ENCODE peak calls at places on chromosome 16, in four cellular contexts. One of them, this sample, is unnamed.
A peak's percentile ranks its signal among the peaks of the same experiment; 100 is the strongest.

GRCh38 chr16:8577678-8578304 is 12.5 kb downstream of the TMEM114 start:
- DNase-seq in tibial artery: no peak
- DNase-seq in prostate gland: no peak
- DNase-seq in IMR-90: no peak
- DNase-seq in this sample: no peak

GRCh38 chr16:4093495-4094137 is 22.6 kb downstream of the ADCY9 start:
- DNase-seq in tibial artery: peak; percentile 60
- DNase-seq in prostate gland: no peak
- DNase-seq in IMR-90: peak; percentile 39
- DNase-seq in this sample: peak; percentile 52

GRCh38 chr16:17885659-17886200 is 415.0 kb upstream of the XYLT1 start:
- DNase-seq in tibial artery: no peak
- DNase-seq in prostate gland: no peak
- DNase-seq in IMR-90: no peak
- DNase-seq in this sample: no peak

GRCh38 chr16:20352615-20353014 is at the start of gene UMOD:
- DNase-seq in tibial artery: no peak
- DNase-seq in prostate gland: no peak
- DNase-seq in IMR-90: no peak
- DNase-seq in this sample: no peak

GRCh38 chr16:66359012-66359411 is 7.5 kb upstream of the CDH5 start:
- DNase-seq in tibial artery: no peak
- DNase-seq in prostate gland: no peak
- DNase-seq in IMR-90: peak; percentile 19
- DNase-seq in this sample: peak; percentile 58

GRCh38 chr16:894136-894535 is 76.6 kb downstream of the LMF1 start:
- DNase-seq in tibial artery: no peak
- DNase-seq in prostate gland: no peak
- DNase-seq in IMR-90: no peak
- DNase-seq in this sample: no peak

GRCh38 chr16:28136751-28137434 is 73.4 kb upstream of the GSG1L start:
- DNase-seq in tibial artery: no peak
- DNase-seq in prostate gland: no peak
- DNase-seq in IMR-90: no peak
- DNase-seq in this sample: no peak

GRCh38 chr16:68147438-68147837 is 62.3 kb downstream of the NFATC3 start:
- DNase-seq in tibial artery: no peak
- DNase-seq in prostate gland: no peak
- DNase-seq in IMR-90: no peak
- DNase-seq in this sample: no peak

GRCh38 chr16:10929853-10930754 is 12.2 kb downstream of the DEXI start:
- DNase-seq in tibial artery: no peak
- DNase-seq in prostate gland: no peak
- DNase-seq in IMR-90: no peak
- DNase-seq in this sample: no peak

GRCh38 chr16:68592466-68593337 is 52.4 kb upstream of the CDH3 start:
- DNase-seq in tibial artery: no peak
- DNase-seq in prostate gland: no peak
- DNase-seq in IMR-90: no peak
- DNase-seq in this sample: no peak

GRCh38 chr16:17578921-17579876 is 108.4 kb upstream of the XYLT1 start:
- DNase-seq in tibial artery: peak; percentile 68
- DNase-seq in prostate gland: peak; percentile 53
- DNase-seq in IMR-90: peak; percentile 86
- DNase-seq in this sample: peak; percentile 89

GRCh38 chr16:8959921-8960787 is 3.6 kb downstream of the USP7 start:
- DNase-seq in tibial artery: no peak
- DNase-seq in prostate gland: no peak
- DNase-seq in IMR-90: peak; percentile 37
- DNase-seq in this sample: no peak

GRCh38 chr16:14641877-14642276 is 9.1 kb downstream of the BFAR start:
- DNase-seq in tibial artery: no peak
- DNase-seq in prostate gland: no peak
- DNase-seq in IMR-90: no peak
- DNase-seq in this sample: no peak

GRCh38 chr16:21626659-21627277 is 25.6 kb downstream of the IGSF6 start:
- DNase-seq in tibial artery: peak; percentile 43
- DNase-seq in prostate gland: no peak
- DNase-seq in IMR-90: peak; percentile 88
- DNase-seq in this sample: peak; percentile 94

GRCh38 chr16:8958344-8958808 is 5.3 kb downstream of the USP7 start:
- DNase-seq in tibial artery: peak; percentile 33
- DNase-seq in prostate gland: no peak
- DNase-seq in IMR-90: peak; percentile 69
- DNase-seq in this sample: peak; percentile 76

GRCh38 chr16:71526111-71526998 is at the start of gene CHST4:
- DNase-seq in tibial artery: no peak
- DNase-seq in prostate gland: peak; percentile 20
- DNase-seq in IMR-90: peak; percentile 57
- DNase-seq in this sample: peak; percentile 64

GRCh38 chr16:31876955-31877828 is 3.6 kb downstream of the ZNF267 start:
- DNase-seq in tibial artery: no peak
- DNase-seq in prostate gland: no peak
- DNase-seq in IMR-90: peak; percentile 96
- DNase-seq in this sample: peak; percentile 79

GRCh38 chr16:967546-968295 is 3.1 kb downstream of the LMF1 start:
- DNase-seq in tibial artery: no peak
- DNase-seq in prostate gland: no peak
- DNase-seq in IMR-90: no peak
- DNase-seq in this sample: no peak

GRCh38 chr16:28260193-28260592 is 32.1 kb upstream of the SBK1 start:
- DNase-seq in tibial artery: no peak
- DNase-seq in prostate gland: no peak
- DNase-seq in IMR-90: no peak
- DNase-seq in this sample: no peak

GRCh38 chr16:66361604-66362135 is 4.8 kb upstream of the CDH5 start:
- DNase-seq in tibial artery: no peak
- DNase-seq in prostate gland: no peak
- DNase-seq in IMR-90: no peak
- DNase-seq in this sample: no peak

GRCh38 chr16:54487933-54488332 is 201.3 kb upstream of the IRX3 start:
- DNase-seq in tibial artery: peak; percentile 72
- DNase-seq in prostate gland: no peak
- DNase-seq in IMR-90: no peak
- DNase-seq in this sample: no peak

GRCh38 chr16:30766922-30767284 is 4.8 kb downstream of the RNF40 start:
- DNase-seq in tibial artery: no peak
- DNase-seq in prostate gland: no peak
- DNase-seq in IMR-90: no peak
- DNase-seq in this sample: no peak

GRCh38 chr16:87093804-87094203 is 223.4 kb downstream of the C16orf95 start:
- DNase-seq in tibial artery: no peak
- DNase-seq in prostate gland: no peak
- DNase-seq in IMR-90: no peak
- DNase-seq in this sample: no peak

GRCh38 chr16:11668590-11669379 is 530 bp downstream of the SNN start:
- DNase-seq in tibial artery: no peak
- DNase-seq in prostate gland: no peak
- DNase-seq in IMR-90: no peak
- DNase-seq in this sample: no peak

DNA sequence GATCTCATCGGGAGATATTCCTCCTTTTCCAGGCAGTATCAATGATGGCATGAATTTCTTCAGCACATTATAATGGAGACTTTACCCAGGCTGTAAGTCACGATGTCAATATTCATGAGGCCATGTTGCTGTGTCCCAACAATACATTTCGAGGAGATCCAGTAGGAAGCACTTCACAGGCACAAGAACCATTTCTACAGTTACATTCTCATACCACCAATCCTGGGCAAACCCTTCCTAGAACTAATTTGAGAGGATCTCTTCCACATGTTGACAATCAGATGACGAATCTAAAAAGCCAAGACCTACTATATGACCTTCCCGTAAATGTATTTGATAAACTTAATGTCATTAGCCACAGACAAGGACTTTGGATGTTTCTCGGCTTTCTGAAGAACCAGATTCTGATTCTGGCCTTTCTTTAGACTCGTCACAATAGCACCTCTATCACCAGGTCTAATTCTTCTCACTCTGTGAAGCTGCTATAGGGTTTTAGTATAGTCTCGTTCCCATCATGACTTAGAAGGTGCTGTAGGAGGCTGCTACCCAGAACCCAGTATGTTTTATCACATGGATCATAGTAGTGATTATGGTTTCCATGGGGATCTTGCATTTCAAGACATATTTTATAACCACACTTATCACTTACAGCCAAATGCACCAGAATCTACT is 40.2 kb downstream of the C16orf87 start:
- DNase-seq in tibial artery: no peak
- DNase-seq in prostate gland: no peak
- DNase-seq in IMR-90: no peak
- DNase-seq in this sample: no peak
- H3K4me3 ChIP-seq in tibial artery: peak overlapping the region; percentile 59
- H3K4me3 ChIP-seq in prostate gland: no peak overlapping the region
- H3K4me3 ChIP-seq in IMR-90: peak overlapping the region; percentile 71
- H3K4me3 ChIP-seq in this sample: peak overlapping the region; percentile 67

GRCh38 chr16:84096447-84097005 is 20.2 kb downstream of the MBTPS1 start:
- DNase-seq in tibial artery: no peak
- DNase-seq in prostate gland: peak; percentile 72
- DNase-seq in IMR-90: no peak
- DNase-seq in this sample: no peak

GRCh38 chr16:84103678-84104077 is 13.1 kb downstream of the MBTPS1 start:
- DNase-seq in tibial artery: no peak
- DNase-seq in prostate gland: no peak
- DNase-seq in IMR-90: no peak
- DNase-seq in this sample: peak; percentile 30

GRCh38 chr16:84095466-84095865 is 21.3 kb downstream of the MBTPS1 start:
- DNase-seq in tibial artery: no peak
- DNase-seq in prostate gland: no peak
- DNase-seq in IMR-90: no peak
- DNase-seq in this sample: no peak

GRCh38 chr16:84093879-84094270 is 22.9 kb downstream of the MBTPS1 start:
- DNase-seq in tibial artery: no peak
- DNase-seq in prostate gland: no peak
- DNase-seq in IMR-90: no peak
- DNase-seq in this sample: no peak

GRCh38 chr16:84098939-84099338 is 17.8 kb downstream of the MBTPS1 start:
- DNase-seq in tibial artery: no peak
- DNase-seq in prostate gland: no peak
- DNase-seq in IMR-90: peak; percentile 36
- DNase-seq in this sample: no peak
- TF ChIP-seq CTCF in tibial artery: no peak
- TF ChIP-seq CTCF in prostate gland: no peak
- TF ChIP-seq CTCF in IMR-90: no peak
- TF ChIP-seq CTCF in this sample: no peak

GRCh38 chr16:78040396-78040795 is 18.0 kb downstream of the CLEC3A start:
- DNase-seq in tibial artery: no peak
- DNase-seq in prostate gland: no peak
- DNase-seq in IMR-90: no peak
- DNase-seq in this sample: no peak
- H3K4me3 ChIP-seq in tibial artery: no peak overlapping the region
- H3K4me3 ChIP-seq in prostate gland: no peak overlapping the region
- H3K4me3 ChIP-seq in IMR-90: no peak overlapping the region
- H3K4me3 ChIP-seq in this sample: no peak overlapping the region

DNA sequence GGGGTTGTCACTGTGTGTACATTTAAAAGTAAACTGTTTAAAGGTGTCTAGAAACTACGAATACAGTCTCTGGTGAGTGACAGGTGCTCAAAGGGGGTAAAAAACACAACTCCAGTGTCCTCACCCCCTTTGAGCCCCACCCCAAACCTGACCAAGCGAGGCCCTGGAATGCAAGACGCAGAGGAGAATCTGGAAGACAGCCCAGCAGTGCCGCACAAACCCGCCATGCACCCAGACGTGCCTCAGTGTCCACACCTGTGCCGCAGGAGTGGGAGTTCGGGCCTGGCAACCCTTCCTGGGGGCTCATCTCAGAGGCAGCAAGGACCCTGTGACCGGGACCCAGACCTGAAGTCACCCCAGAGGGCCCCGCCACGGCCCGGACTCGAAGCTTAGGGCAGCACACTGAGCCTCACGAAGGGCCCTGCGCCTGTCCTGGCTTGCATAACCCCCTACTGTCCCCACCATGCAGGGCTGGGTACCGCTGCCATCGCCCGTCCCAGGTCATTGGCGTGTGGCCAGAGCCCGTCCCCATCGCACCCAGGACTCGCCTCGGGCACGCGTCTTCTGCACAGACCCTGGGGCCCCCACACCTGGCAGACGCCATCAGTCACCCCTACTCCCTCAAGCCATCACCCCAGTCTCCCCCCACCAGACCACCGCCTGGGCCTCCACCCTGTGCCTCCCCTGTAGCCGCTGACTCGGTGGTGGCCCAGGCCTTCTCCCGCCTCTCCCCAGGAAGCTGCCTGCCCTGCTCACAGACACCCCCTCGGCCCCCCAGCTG is 33.0 kb upstream of the ZC3H18 start:
- DNase-seq in tibial artery: no peak
- DNase-seq in prostate gland: no peak
- DNase-seq in IMR-90: no peak
- DNase-seq in this sample: no peak
- TF ChIP-seq CTCF in tibial artery: no peak
- TF ChIP-seq CTCF in prostate gland: no peak
- TF ChIP-seq CTCF in IMR-90: no peak
- TF ChIP-seq CTCF in this sample: no peak

DNA sequence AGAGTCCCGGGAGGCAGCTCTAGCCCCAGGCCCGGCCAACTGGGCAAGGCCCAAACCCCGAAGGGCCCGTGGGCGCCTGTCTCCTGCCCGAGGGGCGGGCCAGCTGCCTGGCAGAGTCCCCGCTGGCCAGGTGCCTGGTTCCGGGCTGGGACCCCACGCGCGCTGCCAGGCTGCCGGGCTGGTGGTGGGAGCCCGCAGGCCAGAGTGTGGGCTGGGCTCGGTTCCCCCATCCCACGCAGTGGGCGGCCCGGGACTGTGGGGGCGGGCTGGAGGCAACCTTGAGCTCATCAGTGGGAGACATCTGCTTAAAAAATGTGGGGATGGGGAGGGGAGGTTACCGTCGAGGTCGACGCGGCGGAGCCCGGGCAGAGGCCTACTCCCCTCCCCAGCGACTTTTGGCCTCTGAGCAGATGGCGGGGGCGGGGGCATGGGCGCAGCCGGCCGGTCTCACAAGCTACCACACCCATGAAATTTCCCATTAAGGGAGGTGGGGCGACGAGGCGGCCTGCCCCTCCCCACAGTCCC is 176.4 kb upstream of the GSE1 start:
- DNase-seq in tibial artery: no peak
- DNase-seq in prostate gland: peak; percentile 31
- DNase-seq in IMR-90: no peak
- DNase-seq in this sample: no peak
- H3K4me3 ChIP-seq in tibial artery: peak overlapping the region; percentile 8
- H3K4me3 ChIP-seq in prostate gland: no peak overlapping the region
- H3K4me3 ChIP-seq in IMR-90: no peak overlapping the region
- H3K4me3 ChIP-seq in this sample: no peak overlapping the region

GRCh38 chr16:57667526-57668258 is 414 bp upstream of the ADGRG3 start:
- DNase-seq in tibial artery: no peak
- DNase-seq in prostate gland: no peak
- DNase-seq in IMR-90: peak; percentile 38
- DNase-seq in this sample: no peak
- TF ChIP-seq CTCF in tibial artery: no peak
- TF ChIP-seq CTCF in prostate gland: no peak
- TF ChIP-seq CTCF in IMR-90: no peak
- TF ChIP-seq CTCF in this sample: no peak